ENCODE peak calls at places on chromosomes 2 and 18, in four cellular contexts. T is foreskin fibroblast, X is stomach, I is Panc1. U is an unnamed sample.

GRCh38 chr2:40384714-40385113 is 67.2 kb downstream of the SLC8A1 start:
- DNase-seq in T (peak; percentile 82), X (no peak), I (no peak), U (no peak)

GRCh38 chr2:29063646-29064372 is 10.5 kb downstream of the PCARE start:
- DNase-seq in T (peak; percentile 38), X (no peak), I (no peak), U (no peak)

GRCh38 chr18:44041553-44042418 is 638.9 kb upstream of the SETBP1 start:
- DNase-seq in T (no peak), X (no peak), I (no peak), U (no peak)

GRCh38 chr2:44562737-44563136 is 201.0 kb downstream of the CAMKMT start:
- DNase-seq in T (no peak), X (no peak), I (no peak), U (no peak)

GRCh38 chr2:216519154-216519762 is 20.6 kb downstream of the RPL37A start:
- DNase-seq in T (peak; percentile 78), X (peak; percentile 80), I (no peak), U (peak; percentile 49)

GRCh38 chr2:128738446-128739110 is 419.9 kb upstream of the HS6ST1 start:
- DNase-seq in T (no peak), X (no peak), I (no peak), U (no peak)

GRCh38 chr2:23153484-23153883 is 231.5 kb upstream of the KLHL29 start:
- DNase-seq in T (no peak), X (no peak), I (no peak), U (no peak)

GRCh38 chr2:5743992-5744391 is 51.8 kb downstream of the SOX11 start:
- DNase-seq in T (no peak), X (no peak), I (no peak), U (no peak)

GRCh38 chr2:60745761-60746160 is 10.3 kb upstream of the PAPOLG start:
- DNase-seq in T (no peak), X (no peak), I (no peak), U (no peak)

GRCh38 chr2:111898703-111899514 is 502 bp downstream of the MERTK start:
- DNase-seq in T (no peak), X (peak; percentile 34), I (no peak), U (peak; percentile 62)

GRCh38 chr2:219362524-219363164 is 25.1 kb downstream of the DNPEP start:
- DNase-seq in T (peak; percentile 96), X (no peak), I (no peak), U (no peak)

GRCh38 chr2:240624011-240624949 is 1.0 kb upstream of the GPR35 start:
- DNase-seq in T (no peak), X (no peak), I (no peak), U (no peak)

GRCh38 chr2:224716921-224717320 is 756 bp upstream of the CCDC195 start:
- DNase-seq in T (no peak), X (no peak), I (no peak), U (no peak)

GRCh38 chr18:2826581-2826980 is 20.2 kb upstream of the EMILIN2 start:
- DNase-seq in T (peak; percentile 10), X (no peak), I (no peak), U (no peak)

GRCh38 chr18:22169889-22170420 is 566 bp downstream of the GATA6 start:
- DNase-seq in T (no peak), X (no peak), I (no peak), U (no peak)

GRCh38 chr2:235157746-235158482 is 206.1 kb downstream of the SH3BP4 start:
- DNase-seq in T (no peak), X (no peak), I (no peak), U (no peak)

GRCh38 chr2:121266543-121267106 is 18.4 kb downstream of the TFCP2L1 start:
- DNase-seq in T (no peak), X (no peak), I (no peak), U (no peak)

GRCh38 chr2:54940723-54941122 is 109.5 kb downstream of the RTN4 start:
- DNase-seq in T (no peak), X (no peak), I (no peak), U (no peak)

GRCh38 chr2:11499081-11499743 is 33.3 kb upstream of the E2F6 start:
- DNase-seq in T (no peak), X (no peak), I (no peak), U (peak; percentile 42)

GRCh38 chr2:222318712-222319575 is 20.1 kb upstream of the PAX3 start:
- DNase-seq in T (peak; percentile 32), X (no peak), I (no peak), U (peak; percentile 78)

GRCh38 chr2:70643715-70644114 is 90.1 kb upstream of the TGFA start:
- DNase-seq in T (no peak), X (no peak), I (no peak), U (no peak)

GRCh38 chr2:168976034-168976654 is 55.0 kb downstream of the ABCB11 start:
- DNase-seq in T (no peak), X (no peak), I (no peak), U (no peak)

GRCh38 chr2:64391940-64392339 is 62.0 kb upstream of the LGALSL start:
- DNase-seq in T (no peak), X (no peak), I (no peak), U (no peak)

GRCh38 chr2:238146884-238147544 is 8.5 kb downstream of the KLHL30 start:
- DNase-seq in T (no peak), X (no peak), I (no peak), U (no peak)

GRCh38 chr18:44342167-44342566 is 338.5 kb upstream of the SETBP1 start:
- DNase-seq in T (no peak), X (no peak), I (no peak), U (no peak)

GRCh38 chr2:72864500-72864899 is 22.7 kb upstream of the SPR start:
- DNase-seq in T (peak; percentile 34), X (no peak), I (no peak), U (no peak)

GRCh38 chr2:66790651-66791181 is 355.8 kb downstream of the MEIS1 start:
- DNase-seq in T (peak; percentile 59), X (no peak), I (no peak), U (no peak)

GRCh38 chr18:55400590-55401274 is 187.3 kb downstream of the TCF4 start:
- DNase-seq in T (no peak), X (no peak), I (no peak), U (no peak)

GRCh38 chr2:241617431-241618154 is 19.4 kb downstream of the THAP4 start:
- DNase-seq in T (no peak), X (no peak), I (no peak), U (no peak)

GRCh38 chr2:86580560-86580959 is 17.3 kb upstream of the CHMP3 start:
- DNase-seq in T (no peak), X (no peak), I (no peak), U (no peak)
- TF ChIP-seq CTCF in T (no peak), X (no peak), I (no peak), U (no peak)

GRCh38 chr2:42089340-42089925 is 41.6 kb downstream of the PKDCC start:
- DNase-seq in T (no peak), X (peak; percentile 60), I (no peak), U (peak; percentile 79)

GRCh38 chr2:42086500-42086953 is 38.7 kb downstream of the PKDCC start:
- DNase-seq in T (no peak), X (peak; percentile 40), I (peak; percentile 55), U (peak; percentile 47)

GRCh38 chr2:42087857-42088195 is 40.0 kb downstream of the PKDCC start:
- DNase-seq in T (no peak), X (no peak), I (no peak), U (no peak)

GRCh38 chr2:42085706-42086487 is 38.1 kb downstream of the PKDCC start:
- DNase-seq in T (no peak), X (no peak), I (no peak), U (no peak)

DNA sequence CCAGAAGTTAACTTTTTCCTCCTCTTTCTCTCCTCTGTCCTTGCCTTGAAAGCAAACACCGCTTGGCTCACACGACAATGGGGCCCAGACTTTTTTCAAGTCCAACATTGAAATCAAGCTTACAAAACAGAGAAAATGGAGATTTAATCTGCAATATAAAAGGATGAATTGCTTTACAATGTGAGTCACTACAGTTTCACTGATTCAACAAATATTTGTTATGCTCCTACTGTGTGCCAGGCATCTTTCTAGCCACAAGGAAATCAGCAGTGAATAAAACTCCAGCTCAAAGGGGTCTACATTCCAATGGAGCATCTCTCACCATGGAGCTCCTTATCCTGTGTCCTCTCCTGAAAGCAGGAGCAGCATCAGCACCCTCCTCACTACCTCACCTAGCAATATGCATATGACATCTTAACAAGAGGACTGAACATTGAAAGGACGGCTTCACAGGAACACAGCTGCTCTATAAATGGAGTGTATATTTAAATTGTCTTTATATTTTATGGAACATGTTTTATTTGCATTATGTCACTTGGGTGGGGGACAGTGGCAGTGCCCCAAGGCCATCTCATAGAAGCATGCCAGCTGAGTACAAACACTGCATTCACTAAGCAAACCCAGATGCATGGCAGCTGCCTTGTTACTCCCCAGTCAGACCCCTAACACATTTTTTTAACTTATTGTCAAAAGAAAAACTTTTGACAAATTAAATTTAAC is 39.5 kb downstream of the PKDCC start:
- DNase-seq in T (no peak), X (no peak), I (no peak), U (no peak)
- TF ChIP-seq CTCF in T (no peak), X (no peak), I (no peak), U (no peak)

DNA sequence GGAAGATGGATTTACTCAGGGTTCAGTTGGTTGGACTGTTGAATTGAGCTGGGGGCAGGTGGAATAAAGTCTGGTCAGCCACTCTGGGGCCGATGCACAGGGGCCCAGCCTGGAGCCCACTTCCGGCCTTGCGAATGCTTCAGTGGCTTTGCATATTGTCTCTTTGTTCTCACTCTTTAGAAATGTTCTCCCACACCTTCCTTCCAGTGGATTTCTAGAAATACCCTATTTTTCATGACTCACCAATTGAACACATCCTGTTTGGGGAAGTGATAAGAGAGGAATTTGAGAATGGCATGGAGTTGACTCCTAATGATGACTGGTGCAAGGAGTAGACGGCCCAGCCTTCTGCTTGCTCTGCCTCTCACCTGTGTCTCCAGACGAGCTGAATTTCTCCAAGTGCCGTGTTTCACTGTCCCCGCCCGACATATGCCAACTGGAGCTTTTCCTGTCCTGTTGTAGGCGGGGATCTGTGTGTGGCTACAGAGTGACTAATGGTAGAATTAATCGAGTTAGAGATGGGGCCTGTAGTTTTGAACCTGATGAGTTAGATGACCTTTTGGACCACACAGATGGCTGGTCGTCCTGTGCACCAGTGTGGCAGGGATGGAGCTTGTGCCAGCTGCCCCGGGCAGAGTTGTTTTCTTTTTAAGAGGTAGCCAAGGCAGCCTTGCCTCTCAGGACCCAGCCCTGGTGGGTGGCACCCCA is 28.2 kb downstream of the ASAP2 start:
- DNase-seq in T (peak; percentile 86), X (peak; percentile 46), I (no peak), U (no peak)
- TF ChIP-seq CTCF in T (no peak), X (no peak), I (no peak), U (no peak)

GRCh38 chr2:119463136-119463535 is 31.5 kb downstream of the TMEM37 start:
- DNase-seq in T (no peak), X (no peak), I (no peak), U (no peak)

GRCh38 chr2:119464977-119465376 is 33.3 kb downstream of the TMEM37 start:
- DNase-seq in T (no peak), X (no peak), I (no peak), U (no peak)

GRCh38 chr2:119465687-119466086 is 34.0 kb downstream of the TMEM37 start:
- DNase-seq in T (no peak), X (no peak), I (no peak), U (no peak)

GRCh38 chr2:119462574-119462973 is 30.9 kb downstream of the TMEM37 start:
- DNase-seq in T (no peak), X (no peak), I (no peak), U (no peak)

DNA sequence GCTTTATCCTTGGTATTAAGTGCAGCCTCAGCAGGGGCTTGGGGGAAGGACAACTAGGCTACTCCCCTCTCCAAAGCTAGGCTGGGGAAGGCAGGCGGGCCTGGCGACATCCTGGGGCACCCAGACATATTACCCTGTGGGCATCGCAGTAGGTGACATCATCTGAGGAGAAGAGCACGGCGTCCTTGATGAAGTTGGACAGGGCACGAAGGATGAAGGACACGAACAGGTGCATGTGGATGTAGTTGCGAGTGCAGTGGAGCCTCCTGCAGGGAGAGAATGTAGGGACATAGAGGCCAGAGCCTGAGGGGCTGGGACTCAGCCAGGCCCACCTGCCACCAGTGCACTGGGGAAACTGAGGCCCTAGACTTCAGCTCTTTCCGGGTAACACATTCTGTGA is 32.3 kb downstream of the TMEM37 start:
- DNase-seq in T (no peak), X (no peak), I (no peak), U (no peak)
- TF ChIP-seq CTCF in T (no peak), X (no peak), I (no peak), U (no peak)